ENCODE peak calls at places on chromosomes 13 and 19, in four cellular contexts. S, Z, J and R are unnamed samples.
A peak's percentile ranks its signal among the peaks of the same experiment; 100 is the strongest.

GRCh38 chr13:30615851-30616311 is 1.8 kb upstream of the USPL1 start:
- DNase-seq in S (no peak), Z (no peak), J (no peak), R (no peak)

GRCh38 chr19:46716013-46716671 is 772 bp downstream of the PRKD2 start:
- DNase-seq in S (peak; percentile 85), Z (peak; percentile 39), J (no peak), R (peak; percentile 30)

GRCh38 chr13:93522486-93522885 is 295.9 kb downstream of the GPC6 start:
- DNase-seq in S (peak; percentile 17), Z (peak; percentile 86), J (no peak), R (no peak)

GRCh38 chr19:46944918-46945628 is 74.6 kb upstream of the NPAS1 start:
- DNase-seq in S (peak; percentile 90), Z (peak; percentile 65), J (peak; percentile 86), R (peak; percentile 93)

GRCh38 chr13:46341112-46341711 is 45.8 kb downstream of the RUBCNL start:
- DNase-seq in S (no peak), Z (no peak), J (no peak), R (no peak)

GRCh38 chr13:75643182-75643581 is 7.1 kb downstream of the LMO7 start:
- DNase-seq in S (no peak), Z (no peak), J (no peak), R (no peak)

GRCh38 chr13:42486711-42487198 is 87.2 kb upstream of the TNFSF11 start:
- DNase-seq in S (no peak), Z (no peak), J (no peak), R (no peak)

GRCh38 chr13:103542648-103543047 is 476.4 kb upstream of the SLC10A2 start:
- DNase-seq in S (no peak), Z (no peak), J (no peak), R (no peak)

GRCh38 chr19:49462492-49462891 is 9.5 kb downstream of the ALDH16A1 start:
- DNase-seq in S (no peak), Z (no peak), J (no peak), R (no peak)

GRCh38 chr13:98206946-98207345 is 29.9 kb upstream of the RNF113B start:
- DNase-seq in S (no peak), Z (no peak), J (no peak), R (no peak)

GRCh38 chr13:72839831-72840426 is 58.0 kb downstream of the PIBF1 start:
- DNase-seq in S (peak; percentile 63), Z (peak; percentile 76), J (no peak), R (peak; percentile 66)

GRCh38 chr13:78759704-78760103 is 100.7 kb upstream of the OBI1 start:
- DNase-seq in S (no peak), Z (peak; percentile 34), J (no peak), R (no peak)

GRCh38 chr19:23991170-23991569 is 76.5 kb downstream of the ZNF726 start:
- DNase-seq in S (no peak), Z (peak; percentile 1), J (peak; percentile 6), R (peak; percentile 68)

GRCh38 chr13:37158481-37158880 is 53.0 kb upstream of the CSNK1A1L start:
- DNase-seq in S (no peak), Z (no peak), J (no peak), R (no peak)

GRCh38 chr19:11949201-11949600 is 15.6 kb upstream of the ZNF763 start:
- DNase-seq in S (no peak), Z (peak; percentile 48), J (no peak), R (peak; percentile 27)

GRCh38 chr13:42720116-42720857 is 61.1 kb upstream of the FAM216B start:
- DNase-seq in S (no peak), Z (peak; percentile 30), J (no peak), R (no peak)

GRCh38 chr19:39430675-39431593 is 4.8 kb downstream of the RPS16 start:
- DNase-seq in S (no peak), Z (peak; percentile 81), J (peak; percentile 48), R (peak; percentile 51)

GRCh38 chr13:36051082-36051481 is 80.1 kb downstream of the DCLK1 start:
- DNase-seq in S (no peak), Z (no peak), J (no peak), R (no peak)

GRCh38 chr19:58054792-58055482 is 4.1 kb upstream of the ZNF135 start:
- DNase-seq in S (peak; percentile 29), Z (peak; percentile 68), J (peak; percentile 61), R (peak; percentile 11)

GRCh38 chr13:24741016-24741662 is 22.8 kb upstream of the RNF17 start:
- DNase-seq in S (no peak), Z (peak; percentile 56), J (no peak), R (peak; percentile 63)

GRCh38 chr19:8476524-8476923 is 25.9 kb downstream of the PRAM1 start:
- DNase-seq in S (no peak), Z (no peak), J (peak; percentile 27), R (no peak)
- H3K4me1 ChIP-seq in S (no peaks in the 10 kb centered on the region), Z (no peaks in the 10 kb centered on the region), J (peaks cover 24% of the 10 kb centered on the region), R (no peaks in the 10 kb centered on the region)

DNA sequence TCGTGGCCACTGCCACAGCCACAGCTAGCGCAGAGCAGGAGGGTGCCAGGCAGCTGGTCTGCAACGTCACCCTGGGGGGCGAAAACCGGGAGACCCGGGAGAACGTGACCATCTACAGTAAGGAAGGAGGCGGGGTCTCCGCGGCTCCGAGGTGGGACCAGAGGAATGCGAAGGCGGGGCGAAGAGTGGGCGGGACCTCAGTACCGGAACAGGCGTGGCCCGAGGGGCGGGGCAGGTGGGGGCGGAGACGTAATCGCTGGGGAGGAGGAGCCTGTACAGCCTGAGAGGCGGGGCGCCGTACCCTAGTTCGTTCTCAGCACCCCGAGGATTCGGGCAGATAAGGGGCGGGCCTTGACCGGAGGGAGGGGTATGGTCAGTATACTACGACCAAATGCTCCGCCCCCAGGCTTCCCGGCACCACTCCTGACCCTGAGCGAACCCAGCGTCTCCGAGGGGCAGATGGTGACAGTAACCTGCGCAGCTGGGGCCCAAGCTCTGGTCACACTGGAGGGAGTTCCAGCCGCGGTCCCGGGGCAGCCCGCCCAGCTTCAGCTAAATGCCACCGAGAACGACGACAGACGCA is 2.5 kb downstream of the ICAM5 start:
- DNase-seq in S (peak; percentile 93), Z (peak; percentile 89), J (peak; percentile 66), R (peak; percentile 82)
- H3K4me3 ChIP-seq in S (peak overlapping the region; percentile 39), Z (no peak overlapping the region), J (peak overlapping the region; percentile 41), R (peak overlapping the region; percentile 52)

DNA sequence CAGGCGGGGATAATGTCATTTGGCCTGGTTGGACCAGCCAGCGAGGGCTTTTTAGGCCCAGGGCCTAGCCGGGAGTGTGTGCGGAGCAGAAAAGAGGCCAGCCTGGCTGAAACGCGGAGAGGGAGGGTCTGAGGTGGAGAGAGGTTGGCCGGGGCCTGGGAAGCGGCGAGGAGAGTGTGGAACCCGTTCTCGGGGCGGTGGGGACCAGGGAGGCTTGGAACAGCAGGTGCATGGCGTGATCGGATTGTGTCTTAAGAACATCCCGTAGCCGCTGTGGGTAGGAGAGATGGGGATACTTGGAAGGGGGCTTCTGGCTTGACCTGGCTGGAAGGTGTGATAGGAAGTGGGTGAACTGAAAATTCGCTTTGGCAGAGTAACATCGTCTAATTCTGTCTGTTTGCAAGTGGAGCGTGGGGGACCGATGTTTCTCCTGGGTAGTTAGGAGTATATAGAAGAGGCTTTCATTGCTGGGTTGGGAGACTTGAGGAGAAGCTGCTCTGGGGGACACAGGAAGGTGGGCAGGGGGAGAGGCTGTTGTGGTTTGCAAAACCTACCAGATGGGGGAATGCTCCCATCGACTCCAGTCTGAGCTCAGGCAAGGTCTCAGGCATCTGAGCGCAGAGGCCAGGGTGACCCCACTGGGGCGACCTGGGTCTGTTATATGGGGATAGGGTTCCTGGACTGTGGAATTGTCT is 942 bp downstream of the CERS4 start:
- DNase-seq in S (no peak), Z (no peak), J (peak; percentile 14), R (peak; percentile 14)
- H3K4me1 ChIP-seq in S (peaks cover 10% of the 10 kb centered on the region), Z (peaks cover 4% of the 10 kb centered on the region), J (peaks cover 17% of the 10 kb centered on the region), R (peaks cover 6% of the 10 kb centered on the region)

GRCh38 chr19:53880716-53881481 is 1.1 kb upstream of the PRKCG start:
- DNase-seq in S (peak; percentile 28), Z (no peak), J (no peak), R (no peak)

GRCh38 chr19:53881482-53882390 is at the start of gene PRKCG:
- DNase-seq in S (peak; percentile 87), Z (peak; percentile 69), J (no peak), R (peak; percentile 76)

GRCh38 chr19:53883741-53884140 is 1.7 kb downstream of the PRKCG start:
- DNase-seq in S (no peak), Z (no peak), J (no peak), R (no peak)

GRCh38 chr19:53883231-53883661 is 1.2 kb downstream of the PRKCG start:
- DNase-seq in S (peak; percentile 48), Z (no peak), J (no peak), R (no peak)

DNA sequence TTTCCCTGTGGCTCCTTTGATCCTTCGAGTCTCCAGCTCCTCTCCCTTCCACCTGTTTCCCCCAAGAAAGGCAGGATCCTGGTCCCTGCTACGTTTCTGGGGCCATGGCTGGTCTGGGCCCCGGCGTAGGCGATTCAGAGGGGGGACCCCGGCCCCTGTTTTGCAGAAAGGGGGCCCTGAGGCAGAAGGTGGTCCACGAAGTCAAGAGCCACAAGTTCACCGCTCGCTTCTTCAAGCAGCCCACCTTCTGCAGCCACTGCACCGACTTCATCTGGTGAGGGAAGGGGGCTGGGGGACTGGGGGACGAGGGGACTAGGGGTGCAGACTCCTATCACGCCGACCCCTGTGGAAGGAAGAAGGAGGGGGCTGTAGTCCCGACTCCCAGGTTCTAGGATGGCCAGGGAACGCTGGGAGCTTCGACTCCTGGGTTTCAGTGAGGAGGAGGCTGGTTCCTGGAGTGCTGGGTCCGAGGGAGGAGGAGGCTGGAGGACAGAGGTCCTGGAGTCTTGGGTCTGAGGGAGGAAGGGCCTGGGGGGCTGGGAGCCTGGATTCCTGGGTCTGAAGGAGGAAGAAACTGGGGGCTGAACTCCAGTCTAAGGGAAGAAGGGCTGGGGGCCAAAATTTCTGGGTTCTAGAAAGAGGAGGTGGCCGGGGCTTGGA is 524 bp downstream of the PRKCG start:
- DNase-seq in S (no peak), Z (no peak), J (no peak), R (no peak)
- H3K4me3 ChIP-seq in S (peak overlapping the region; percentile 66), Z (no peak overlapping the region), J (peak overlapping the region; percentile 45), R (peak overlapping the region; percentile 17)

GRCh38 chr13:55155046-55155445 is 1985.7 kb upstream of the PRR20A start:
- DNase-seq in S (no peak), Z (no peak), J (no peak), R (peak; percentile 69)
- H3K4me1 ChIP-seq in S (no peaks in the 10 kb centered on the region), Z (no peaks in the 10 kb centered on the region), J (no peaks in the 10 kb centered on the region), R (peaks cover 17% of the 10 kb centered on the region)

GRCh38 chr19:12983091-12983490 is 12.2 kb upstream of the NFIX start:
- DNase-seq in S (no peak), Z (no peak), J (no peak), R (no peak)
- H3K4me3 ChIP-seq in S (peak overlapping the region; percentile 36), Z (no peak overlapping the region), J (peak overlapping the region; percentile 39), R (peak overlapping the region; percentile 48)